ENCODE peak calls at places on chromosomes 6 and 20, in six cellular contexts. D, I, R, X, G and S are unnamed samples.

GRCh38 chr6:11381801-11382513 is 149.5 kb upstream of the NEDD9 start:
- DNase-seq in D (peak; percentile 41), G (peak; percentile 67), R (no peak), X (no peak), I (no peak), S (peak; percentile 45)

GRCh38 chr6:37365791-37366190 is 12.0 kb downstream of the RNF8 start:
- DNase-seq in X (no peak), D (no peak), R (no peak), I (no peak), G (no peak), S (no peak)

GRCh38 chr6:96002912-96003311 is 12.9 kb upstream of the FUT9 start:
- DNase-seq in R (no peak), I (no peak), X (no peak), D (no peak), G (no peak), S (no peak)

GRCh38 chr6:125728739-125729138 is 20.7 kb upstream of the HEY2 start:
- DNase-seq in G (no peak), D (peak; percentile 31), X (no peak), I (no peak), R (no peak), S (no peak)

GRCh38 chr6:128601060-128601459 is 80.7 kb upstream of the PTPRK start:
- DNase-seq in X (no peak), I (no peak), D (no peak), R (no peak), G (no peak), S (no peak)

GRCh38 chr20:45860573-45861011 is 3.2 kb downstream of the ZSWIM3 start:
- DNase-seq in R (no peak), D (no peak), G (no peak), X (no peak), I (no peak), S (no peak)

GRCh38 chr20:63773571-63774347 is 34.2 kb downstream of the SLC2A4RG start:
- DNase-seq in R (no peak), I (no peak), X (no peak), G (no peak), D (no peak), S (no peak)

GRCh38 chr6:45626087-45626891 is 248.6 kb upstream of the SUPT3H start:
- DNase-seq in R (no peak), G (no peak), I (no peak), D (no peak), X (peak; percentile 76), S (no peak)

GRCh38 chr6:63097222-63097621 is 114.0 kb upstream of the FKBP1C start:
- DNase-seq in G (no peak), X (no peak), I (no peak), D (no peak), R (no peak), S (no peak)

GRCh38 chr6:70666726-70667125 is 957 bp upstream of the SMAP1 start:
- DNase-seq in R (no peak), G (no peak), D (no peak), X (no peak), I (no peak), S (no peak)

GRCh38 chr6:104704191-104704590 is 155.5 kb downstream of the HACE1 start:
- DNase-seq in D (no peak), X (no peak), I (no peak), R (no peak), G (no peak), S (no peak)

GRCh38 chr6:161272600-161273355 is 1.1 kb downstream of the AGPAT4 start:
- DNase-seq in I (no peak), D (no peak), G (no peak), X (peak; percentile 15), R (no peak), S (no peak)

GRCh38 chr20:61994546-61994945 is 71.1 kb downstream of the TAF4 start:
- DNase-seq in G (no peak), I (no peak), X (no peak), R (no peak), D (no peak), S (no peak)

GRCh38 chr20:63534831-63535651 is 2.1 kb downstream of the PTK6 start:
- DNase-seq in G (no peak), D (no peak), X (no peak), I (no peak), R (no peak), S (no peak)

GRCh38 chr20:4406627-4407026 is 315.1 kb upstream of the PRND start:
- DNase-seq in G (no peak), D (no peak), R (no peak), I (no peak), X (peak; percentile 92), S (no peak)

GRCh38 chr20:17530153-17530552 is 1.0 kb downstream of the BFSP1 start:
- DNase-seq in I (no peak), G (no peak), D (no peak), R (no peak), X (no peak), S (no peak)

GRCh38 chr6:16752206-16752867 is 8.9 kb downstream of the ATXN1 start:
- DNase-seq in X (peak; percentile 88), G (no peak), R (no peak), I (no peak), D (no peak), S (no peak)

GRCh38 chr6:69138173-69138572 is 503.1 kb downstream of the ADGRB3 start:
- DNase-seq in I (no peak), D (no peak), R (no peak), G (no peak), X (no peak), S (no peak)

GRCh38 chr6:135936606-135937005 is 85.1 kb downstream of the PDE7B start:
- DNase-seq in R (no peak), X (peak; percentile 87), G (no peak), D (no peak), I (no peak), S (no peak)

GRCh38 chr6:46772754-46773153 is 20.4 kb upstream of the MEP1A start:
- DNase-seq in I (no peak), X (no peak), D (peak; percentile 43), G (no peak), R (no peak), S (no peak)

GRCh38 chr20:60268502-60268901 is 310.3 kb downstream of the CDH26 start:
- DNase-seq in X (no peak), R (no peak), G (no peak), I (no peak), D (no peak), S (no peak)

GRCh38 chr20:59253325-59253724 is 47.1 kb upstream of the EDN3 start:
- DNase-seq in I (no peak), G (no peak), X (no peak), R (no peak), D (no peak), S (peak; percentile 77)

GRCh38 chr6:131754715-131755567 is 44.1 kb upstream of the CTAGE9 start:
- DNase-seq in I (no peak), G (no peak), D (no peak), X (no peak), R (no peak), S (no peak)

GRCh38 chr6:145815875-145816274 is 1.3 kb upstream of the FBXO30 start:
- DNase-seq in I (peak; percentile 20), X (no peak), G (no peak), D (no peak), R (no peak), S (no peak)
- H3K27ac ChIP-seq in I (peak overlapping the region; percentile 88), X (no peak overlapping the region), G (peak overlapping the region; percentile 94), D (peak overlapping the region; percentile 60), R (peak overlapping the region; percentile 89), S (no peak overlapping the region)

DNA sequence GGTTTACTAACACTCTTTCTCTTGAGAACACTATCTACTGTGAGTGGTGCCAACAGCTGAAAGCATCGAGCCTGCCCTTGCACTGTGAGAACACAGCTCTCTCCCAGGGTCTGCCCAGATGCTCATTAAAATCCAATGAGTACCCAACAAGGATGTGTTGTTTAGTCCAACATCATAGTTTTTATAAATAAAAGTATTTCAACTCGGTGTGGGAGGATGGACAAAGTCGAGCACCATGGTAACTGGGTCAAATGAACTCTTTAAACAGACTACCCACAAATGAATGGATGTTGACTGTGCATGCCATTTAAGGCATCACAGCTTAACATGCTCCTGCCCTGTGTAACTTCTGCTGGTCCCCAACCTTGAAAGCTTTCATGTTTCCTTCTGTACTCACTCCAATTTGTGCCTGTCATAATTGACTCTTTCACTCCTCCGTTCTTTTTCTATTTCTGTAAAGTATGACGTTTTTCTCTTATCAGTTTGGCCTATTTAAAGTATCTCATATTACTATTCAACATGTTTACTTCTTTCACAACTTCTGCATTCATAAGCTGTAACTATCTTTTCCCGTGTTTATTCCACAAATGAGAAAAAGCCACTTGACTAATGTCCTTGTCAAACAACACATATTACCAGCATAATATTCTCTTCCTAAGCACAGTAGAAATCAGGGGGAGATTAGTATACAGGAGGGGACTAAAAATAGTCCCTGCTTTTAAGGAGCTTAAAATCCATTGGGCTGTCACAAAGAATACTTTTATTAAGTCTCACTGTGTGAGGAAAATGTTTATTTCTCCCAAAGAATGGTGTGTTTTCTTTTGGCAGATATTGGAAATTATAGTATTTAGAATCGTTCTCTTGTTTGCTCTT is 215.5 kb downstream of the RFPL4B start:
- DNase-seq in X (no peak), G (no peak), R (no peak), D (no peak), I (no peak), S (no peak)
- TF ChIP-seq CTCF in X (no peak), G (no peak), R (no peak), D (no peak), I (no peak), S (no peak)

GRCh38 chr6:44101832-44102231 is 25.4 kb downstream of the MRPL14 start:
- DNase-seq in I (no peak), X (no peak), D (no peak), G (no peak), R (no peak), S (no peak)
- H3K27ac ChIP-seq in I (no peak overlapping the region), X (no peak overlapping the region), D (no peak overlapping the region), G (no peak overlapping the region), R (no peak overlapping the region), S (no peak overlapping the region)

GRCh38 chr20:38387953-38388352 is 41.7 kb downstream of the LBP start:
- DNase-seq in D (no peak), I (no peak), R (no peak), G (no peak), X (no peak), S (no peak)
- TF ChIP-seq CTCF in D (no peak), I (peak; percentile 34), R (no peak), G (no peak), X (no peak), S (no peak)

GRCh38 chr6:21710908-21711627 is 117.5 kb downstream of the SOX4 start:
- DNase-seq in R (no peak), D (no peak), G (no peak), I (no peak), X (no peak), S (no peak)

GRCh38 chr6:21708181-21708580 is 114.6 kb downstream of the SOX4 start:
- DNase-seq in R (no peak), G (no peak), I (no peak), D (no peak), X (no peak), S (no peak)

GRCh38 chr6:21707527-21707926 is 114.0 kb downstream of the SOX4 start:
- DNase-seq in X (no peak), D (no peak), G (no peak), I (no peak), R (no peak), S (no peak)

DNA sequence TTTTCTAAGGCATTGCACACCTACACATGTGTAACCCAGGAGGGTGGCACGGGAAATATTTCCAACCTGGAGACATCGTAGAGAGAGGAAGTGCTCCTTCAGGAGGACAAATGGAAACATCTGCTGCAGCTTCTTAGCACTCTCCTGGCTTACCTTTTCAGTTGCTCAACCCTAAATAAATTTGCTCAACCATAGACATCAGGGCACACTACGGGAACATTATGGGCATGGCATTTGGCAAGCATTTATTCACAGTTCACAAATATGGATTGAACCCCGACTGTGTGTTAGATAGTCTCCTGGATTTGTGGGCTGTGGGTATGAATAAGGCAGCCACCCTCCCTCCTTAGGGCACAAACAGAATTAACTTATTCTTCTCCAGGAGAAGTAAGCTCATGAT is 118.7 kb downstream of the SOX4 start:
- DNase-seq in G (no peak), I (no peak), X (no peak), D (no peak), R (no peak), S (no peak)
- H3K27ac ChIP-seq in G (no peak overlapping the region), I (no peak overlapping the region), X (no peak overlapping the region), D (no peak overlapping the region), R (no peak overlapping the region), S (no peak overlapping the region)